ENCODE peak calls at places on chromosomes 6 and 20, in six cellular contexts. D, F, B, X, U and S are unnamed samples.
A peak's percentile ranks its signal among the peaks of the same experiment; 100 is the strongest.

GRCh38 chr20:38315290-38315966 is 11.5 kb downstream of the BPI start:
- DNase-seq in F (no peak), U (no peak), B (no peak), D (peak; percentile 32), X (no peak), S (no peak)

GRCh38 chr6:108251252-108251651 is 9.6 kb downstream of the SNX3 start:
- DNase-seq in D (no peak), X (no peak), B (no peak), U (no peak), F (no peak), S (no peak)

GRCh38 chr20:38211200-38212097 is 46.4 kb upstream of the TGM2 start:
- DNase-seq in F (no peak), B (no peak), U (no peak), X (no peak), D (no peak), S (no peak)

GRCh38 chr6:75528423-75528822 is 34.8 kb upstream of the FILIP1 start:
- DNase-seq in X (no peak), F (no peak), D (no peak), U (no peak), B (no peak), S (no peak)

GRCh38 chr6:31969712-31970603 is 2.0 kb downstream of the DXO start:
- DNase-seq in X (no peak), D (no peak), F (no peak), B (peak; percentile 87), U (no peak), S (no peak)

GRCh38 chr6:136737343-136738177 is 54.7 kb downstream of the MAP3K5 start:
- DNase-seq in U (no peak), X (no peak), D (no peak), B (peak; percentile 80), F (no peak), S (no peak)

GRCh38 chr20:33282196-33282934 is 649 bp upstream of the BPIFB1 start:
- DNase-seq in B (no peak), F (no peak), D (no peak), U (no peak), X (no peak), S (no peak)

GRCh38 chr6:33592595-33593413 is 12.7 kb upstream of the BAK1 start:
- DNase-seq in X (peak; percentile 63), B (no peak), F (no peak), U (no peak), D (no peak), S (peak; percentile 62)

GRCh38 chr20:42688576-42688975 is 501.1 kb downstream of the PTPRT start:
- DNase-seq in D (no peak), U (no peak), F (no peak), B (no peak), X (no peak), S (no peak)

GRCh38 chr6:142373268-142374089 is 71.7 kb downstream of the ADGRG6 start:
- DNase-seq in U (no peak), X (no peak), F (no peak), D (no peak), B (no peak), S (no peak)

GRCh38 chr6:42520786-42521607 is 42.8 kb upstream of the UBR2 start:
- DNase-seq in X (peak; percentile 74), B (no peak), F (no peak), U (no peak), D (no peak), S (no peak)

GRCh38 chr20:10239954-10240353 is 21.3 kb downstream of the SNAP25 start:
- DNase-seq in U (peak; percentile 21), D (no peak), F (no peak), X (no peak), B (no peak), S (peak; percentile 38)

GRCh38 chr6:152572395-152573061 is 64.6 kb downstream of the SYNE1 start:
- DNase-seq in D (no peak), U (peak; percentile 26), B (no peak), X (no peak), F (no peak), S (no peak)

GRCh38 chr6:167949121-167949684 is 48.3 kb upstream of the KIF25 start:
- DNase-seq in X (no peak), F (no peak), D (peak; percentile 32), B (no peak), U (no peak), S (no peak)

GRCh38 chr6:152863618-152864326 is 113.2 kb downstream of the VIP start:
- DNase-seq in F (peak; percentile 43), U (peak; percentile 69), D (peak; percentile 36), X (peak; percentile 8), B (peak; percentile 56), S (peak; percentile 63)

GRCh38 chr20:50193169-50193850 is 2.7 kb downstream of the CEBPB start:
- DNase-seq in X (no peak), B (no peak), D (no peak), F (no peak), U (no peak), S (no peak)

GRCh38 chr6:16168858-16169257 is 40.0 kb downstream of the MYLIP start:
- DNase-seq in D (no peak), X (peak; percentile 32), B (peak; percentile 38), F (no peak), U (no peak), S (no peak)

GRCh38 chr6:363291-363690 is 28.3 kb upstream of the IRF4 start:
- DNase-seq in B (no peak), F (no peak), D (no peak), U (no peak), X (no peak), S (no peak)

GRCh38 chr20:57436223-57436545 is 45.0 kb downstream of the RBM38 start:
- DNase-seq in F (no peak), U (no peak), D (no peak), B (no peak), X (no peak), S (no peak)

GRCh38 chr6:137970368-137970767 is 103.3 kb downstream of the TNFAIP3 start:
- DNase-seq in U (no peak), X (no peak), B (peak; percentile 72), D (no peak), F (no peak), S (no peak)

GRCh38 chr20:31846793-31847138 is 1.4 kb upstream of the FOXS1 start:
- DNase-seq in U (no peak), B (no peak), X (no peak), F (no peak), D (no peak), S (no peak)

GRCh38 chr6:148085651-148086321 is 256.9 kb upstream of the SASH1 start:
- DNase-seq in D (no peak), X (no peak), F (no peak), U (no peak), B (no peak), S (no peak)

GRCh38 chr6:146267447-146267846 is 238.6 kb downstream of the GRM1 start:
- DNase-seq in X (no peak), U (no peak), D (no peak), B (no peak), F (no peak), S (no peak)

GRCh38 chr6:44119704-44120262 is 7.5 kb downstream of the MRPL14 start:
- DNase-seq in D (no peak), F (no peak), U (no peak), X (no peak), B (no peak), S (no peak)

GRCh38 chr6:52231411-52232127 is 12.7 kb downstream of the IL17F start:
- DNase-seq in B (no peak), X (peak; percentile 55), U (no peak), F (no peak), D (no peak), S (no peak)

GRCh38 chr6:15582499-15582898 is 80.3 kb downstream of the DTNBP1 start:
- DNase-seq in U (no peak), X (no peak), B (no peak), F (no peak), D (no peak), S (no peak)

GRCh38 chr6:32046450-32047083 is 8.4 kb downstream of the CYP21A2 start:
- DNase-seq in U (no peak), F (no peak), D (peak; percentile 85), B (peak; percentile 40), X (no peak), S (no peak)

GRCh38 chr6:128519132-128519930 is 1.1 kb downstream of the PTPRK start:
- DNase-seq in U (peak; percentile 68), F (no peak), B (no peak), X (no peak), D (peak; percentile 17), S (peak; percentile 58)

GRCh38 chr20:15642676-15643075 is 930.6 kb downstream of the KIF16B start:
- DNase-seq in F (no peak), X (no peak), U (no peak), B (no peak), D (no peak), S (no peak)

GRCh38 chr6:15341311-15341710 is 95.4 kb downstream of the JARID2 start:
- DNase-seq in U (no peak), D (no peak), B (no peak), F (no peak), X (no peak), S (no peak)

DNA sequence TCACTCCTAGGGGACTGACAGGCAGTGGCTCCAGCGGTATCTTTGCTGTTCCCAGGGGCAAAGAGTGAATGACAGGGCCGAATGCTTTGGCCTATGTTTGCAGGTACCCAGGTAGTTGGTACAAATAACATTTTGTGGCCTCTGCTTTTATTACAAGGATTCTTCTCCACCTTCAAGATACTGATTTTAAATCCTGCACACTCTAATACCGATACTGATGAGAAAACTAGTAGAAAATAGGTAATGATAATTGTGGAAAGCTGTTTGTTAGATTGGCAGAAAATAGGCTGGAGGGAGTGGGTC is 772 bp downstream of the HINT3 start:
- DNase-seq in D (no peak), U (no peak), X (no peak), F (no peak), B (no peak), S (no peak)
- H3K27ac ChIP-seq in D (peak overlapping the region; percentile 90), U (peak overlapping the region; percentile 93), X (peak overlapping the region; percentile 88), F (peak overlapping the region; percentile 79), B (peak overlapping the region; percentile 89), S (peak overlapping the region; percentile 97)

GRCh38 chr6:90169328-90169886 is 127.2 kb downstream of the BACH2 start:
- DNase-seq in F (no peak), B (no peak), D (no peak), U (no peak), X (no peak), S (no peak)

GRCh38 chr6:90168693-90169131 is 127.9 kb downstream of the BACH2 start:
- DNase-seq in X (no peak), D (no peak), U (no peak), F (no peak), B (no peak), S (no peak)

GRCh38 chr6:90167514-90168379 is 128.9 kb downstream of the BACH2 start:
- DNase-seq in B (no peak), D (no peak), U (no peak), X (no peak), F (no peak), S (no peak)

GRCh38 chr6:90173262-90173926 is 123.2 kb downstream of the BACH2 start:
- DNase-seq in X (no peak), F (no peak), D (no peak), U (no peak), B (no peak), S (no peak)

GRCh38 chr6:90170601-90171000 is 126.0 kb downstream of the BACH2 start:
- DNase-seq in B (no peak), D (no peak), U (no peak), F (no peak), X (no peak), S (no peak)
- TF ChIP-seq CTCF in B (no peak), D (no peak), U (no peak), F (no peak), X (no peak), S (no peak)

GRCh38 chr20:34824026-34824860 is 1.2 kb downstream of the NCOA6 start:
- DNase-seq in B (peak; percentile 80), D (peak; percentile 50), X (peak; percentile 58), U (peak; percentile 61), F (peak; percentile 46), S (peak; percentile 79)
- TF ChIP-seq POLR2AphosphoS5 in B (no peak), D (no peak), X (no peak), U (peak; percentile 49), F (no peak), S (peak; percentile 59)

GRCh38 chr6:17289491-17290106 is 8.4 kb downstream of the RBM24 start:
- DNase-seq in F (no peak), D (no peak), X (no peak), B (no peak), U (peak; percentile 5), S (no peak)
- H3K27ac ChIP-seq in F (no peak overlapping the region), D (no peak overlapping the region), X (no peak overlapping the region), B (no peak overlapping the region), U (peak overlapping the region; percentile 7), S (no peak overlapping the region)